ENCODE peak calls at places on chromosomes 6 and 20, in seven cellular contexts. K, Y, A, T, G, R and M are unnamed samples.

GRCh38 chr6:161272600-161273355 is 1.1 kb downstream of the AGPAT4 start:
- DNase-seq in K (no peak), Y (no peak), A (no peak), T (no peak), G (no peak), R (no peak), M (peak; percentile 20)

GRCh38 chr6:143468026-143468425 is 17.4 kb downstream of the PEX3 start:
- DNase-seq in K (no peak), Y (no peak), A (no peak), T (no peak), G (no peak), R (no peak), M (no peak)

GRCh38 chr6:68679399-68679798 is 44.3 kb downstream of the ADGRB3 start:
- DNase-seq in K (no peak), Y (no peak), A (no peak), T (no peak), G (no peak), R (no peak), M (no peak)

GRCh38 chr6:29651413-29652197 is 5.3 kb upstream of the MOG start:
- DNase-seq in K (no peak), Y (no peak), A (no peak), T (no peak), G (no peak), R (no peak), M (no peak)

GRCh38 chr20:54093423-54094267 is 23.3 kb upstream of the BCAS1 start:
- DNase-seq in K (no peak), Y (no peak), A (no peak), T (no peak), G (no peak), R (no peak), M (no peak)

GRCh38 chr6:167930300-167930699 is 67.2 kb upstream of the KIF25 start:
- DNase-seq in K (no peak), Y (no peak), A (peak; percentile 2), T (peak; percentile 49), G (no peak), R (no peak), M (no peak)

GRCh38 chr20:61629361-61630239 is 377.5 kb downstream of the CDH4 start:
- DNase-seq in K (no peak), Y (no peak), A (no peak), T (no peak), G (peak; percentile 82), R (no peak), M (no peak)

GRCh38 chr6:119299694-119300093 is 49.9 kb downstream of the MAN1A1 start:
- DNase-seq in K (no peak), Y (no peak), A (no peak), T (no peak), G (no peak), R (no peak), M (no peak)

GRCh38 chr6:160386869-160387518 is 38.8 kb downstream of the SLC22A3 start:
- DNase-seq in K (peak; percentile 18), Y (peak; percentile 35), A (no peak), T (no peak), G (peak; percentile 87), R (no peak), M (no peak)

GRCh38 chr6:50849016-50849748 is 30.5 kb downstream of the TFAP2B start:
- DNase-seq in K (no peak), Y (no peak), A (no peak), T (no peak), G (no peak), R (no peak), M (no peak)

DNA sequence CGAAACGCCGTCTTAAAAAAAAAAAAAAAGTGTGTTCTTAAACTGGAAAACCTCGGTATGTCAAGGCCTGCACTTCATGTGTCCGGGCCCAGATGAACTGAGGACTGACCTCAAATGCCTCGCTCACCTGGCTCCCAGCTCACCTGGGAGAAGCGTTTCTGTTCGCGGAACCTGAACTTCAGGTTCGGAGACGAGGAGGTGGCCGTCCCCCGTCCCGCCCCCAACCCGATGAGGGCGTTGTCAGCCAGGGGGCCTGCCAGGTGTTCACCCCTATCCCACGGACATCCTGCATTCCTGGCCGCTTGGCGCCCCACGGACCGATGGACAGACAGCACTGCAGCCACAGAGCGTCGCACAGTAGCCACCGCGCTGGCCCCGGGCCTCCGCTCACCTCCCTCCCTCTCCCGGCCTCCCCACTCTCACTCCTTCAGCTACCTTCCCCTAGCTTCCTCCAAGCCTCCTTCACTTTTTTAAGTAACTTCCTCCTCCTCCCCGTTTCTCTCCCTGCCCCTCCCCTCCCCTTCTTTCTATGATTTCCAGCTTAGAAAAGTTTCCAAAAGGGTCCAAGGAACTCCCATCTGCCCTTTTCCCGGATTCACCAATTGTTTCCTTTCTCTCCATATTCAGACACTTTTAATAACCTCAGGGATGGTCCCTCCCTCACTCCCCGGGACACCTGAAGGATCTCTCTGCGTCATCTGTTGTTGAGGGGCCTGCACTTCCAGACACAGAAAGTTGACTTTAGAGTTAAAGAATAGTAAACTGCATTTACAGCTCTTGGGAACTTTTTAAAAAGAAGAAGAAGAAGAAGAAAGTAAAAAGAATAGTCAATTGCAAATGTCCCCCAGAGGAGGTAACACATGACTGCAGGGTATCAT is 22.7 kb upstream of the MCM3 start:
- DNase-seq in K (peak; percentile 38), Y (no peak), A (no peak), T (no peak), G (no peak), R (no peak), M (no peak)
- H3K4me3 ChIP-seq in K (no peak overlapping the region), Y (no peak overlapping the region), A (no peak overlapping the region), T (no peak overlapping the region), G (no peak overlapping the region), R (no peak overlapping the region), M (no peak overlapping the region)

DNA sequence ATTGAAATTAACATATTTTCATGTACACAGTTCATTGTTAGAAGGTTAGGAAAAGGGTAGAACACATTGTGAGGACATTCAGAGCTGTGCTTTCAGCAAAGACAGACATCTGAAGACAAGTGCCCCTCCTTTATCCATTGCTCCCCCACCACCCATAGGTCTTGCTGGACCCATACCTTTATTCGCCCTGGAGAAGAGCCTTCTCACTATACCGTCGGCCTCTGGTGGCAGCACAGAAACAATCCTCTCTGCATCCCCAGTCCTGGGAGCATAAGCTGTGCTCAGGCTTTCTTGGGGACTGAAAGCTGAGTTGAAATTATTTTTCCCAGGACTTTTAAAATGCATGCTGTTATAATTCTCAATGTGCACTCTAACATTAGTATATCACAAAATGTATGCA is 372.3 kb downstream of the EPHA7 start:
- DNase-seq in K (no peak), Y (no peak), A (no peak), T (no peak), G (no peak), R (no peak), M (no peak)
- TF ChIP-seq CTCF in K (no peak), Y (no peak), A (no peak), T (no peak), G (no peak), R (no peak), M (no peak)

DNA sequence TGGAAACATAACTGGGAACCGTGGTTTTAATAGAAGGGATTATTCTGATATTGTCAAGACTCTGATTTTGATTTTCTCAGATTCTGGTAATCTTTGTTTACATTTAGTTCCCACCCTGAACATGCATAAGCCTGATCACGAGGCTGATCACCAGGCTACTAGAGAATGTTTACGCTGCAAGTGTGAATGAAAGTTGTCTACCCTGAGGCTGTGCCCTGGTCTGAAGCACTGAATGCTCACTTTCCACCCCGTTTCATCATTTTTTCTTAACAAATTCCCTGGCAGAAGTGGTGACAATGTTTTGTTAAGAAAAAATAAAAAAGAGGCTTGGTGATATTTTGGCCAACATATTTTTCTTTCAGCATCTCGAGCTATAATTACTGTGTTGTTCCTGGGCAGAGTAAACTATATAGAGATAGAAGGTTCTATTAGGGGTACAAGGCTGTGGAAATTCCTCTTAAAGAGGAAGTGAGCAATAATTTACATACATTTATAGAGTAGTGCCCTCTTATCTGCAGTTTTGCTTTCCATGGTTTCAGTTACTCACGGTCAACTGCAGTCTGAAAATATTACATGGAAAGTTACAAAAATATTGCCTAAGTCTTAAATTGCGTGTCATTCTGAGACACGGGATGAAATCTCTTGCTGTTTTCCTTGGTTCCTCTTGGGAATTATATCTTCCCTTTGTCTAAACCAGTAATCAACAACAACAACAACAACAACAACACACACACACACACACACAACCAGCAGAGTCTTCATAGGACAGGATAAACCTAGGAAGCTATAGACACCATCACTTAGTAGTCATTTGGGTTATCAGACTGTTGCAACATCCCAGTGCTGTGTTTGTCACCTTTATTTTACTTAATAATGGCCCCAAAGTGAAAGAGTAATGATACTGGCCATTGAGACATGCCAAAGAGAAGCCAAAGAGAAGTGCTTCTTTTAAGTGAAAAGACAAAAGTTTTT is 566.6 kb upstream of the CITED2 start:
- DNase-seq in K (no peak), Y (no peak), A (no peak), T (no peak), G (no peak), R (peak; percentile 19), M (no peak)
- H3K4me3 ChIP-seq in K (no peak overlapping the region), Y (no peak overlapping the region), A (no peak overlapping the region), T (no peak overlapping the region), G (no peak overlapping the region), R (no peak overlapping the region), M (no peak overlapping the region)

GRCh38 chr6:133040025-133040838 is 200.9 kb upstream of the EYA4 start:
- DNase-seq in K (peak; percentile 10), Y (no peak), A (no peak), T (no peak), G (no peak), R (no peak), M (no peak)
- TF ChIP-seq CTCF in K (peak; percentile 71), Y (no peak), A (peak; percentile 71), T (peak; percentile 73), G (peak; percentile 65), R (peak; percentile 28), M (peak; percentile 49)

GRCh38 chr20:755931-756330 is 12.4 kb downstream of the SLC52A3 start:
- DNase-seq in K (no peak), Y (no peak), A (no peak), T (no peak), G (no peak), R (no peak), M (no peak)

GRCh38 chr20:757509-757908 is 10.8 kb downstream of the SLC52A3 start:
- DNase-seq in K (no peak), Y (no peak), A (no peak), T (no peak), G (no peak), R (no peak), M (no peak)

GRCh38 chr20:761418-762381 is 6.6 kb downstream of the SLC52A3 start:
- DNase-seq in K (no peak), Y (no peak), A (no peak), T (no peak), G (no peak), R (no peak), M (no peak)

GRCh38 chr20:764255-764654 is 4.0 kb downstream of the SLC52A3 start:
- DNase-seq in K (no peak), Y (no peak), A (no peak), T (no peak), G (no peak), R (no peak), M (no peak)

GRCh38 chr20:760751-761417 is 7.4 kb downstream of the SLC52A3 start:
- DNase-seq in K (no peak), Y (no peak), A (no peak), T (no peak), G (no peak), R (no peak), M (no peak)
- H3K4me3 ChIP-seq in K (no peak overlapping the region), Y (no peak overlapping the region), A (no peak overlapping the region), T (no peak overlapping the region), G (no peak overlapping the region), R (no peak overlapping the region), M (no peak overlapping the region)

GRCh38 chr6:155380666-155381332 is 66.5 kb upstream of the TFB1M start:
- DNase-seq in K (no peak), Y (no peak), A (no peak), T (no peak), G (no peak), R (no peak), M (no peak)
- TF ChIP-seq CTCF in K (no peak), Y (no peak), A (no peak), T (peak; percentile 7), G (peak; percentile 9), R (no peak), M (no peak)